ENCODE peak calls at places on chromosomes 4 and X, in eight cellular contexts. A is Calu3, B is AG04450, W is heart left ventricle, D is stomach, R is B cell, C is fibroblast of pulmonary artery, M is mucosa of descending colon. X is an unnamed sample.
A peak's percentile ranks its signal among the peaks of the same experiment; 100 is the strongest.

GRCh38 chr4:75011131-75011795 is 78.3 kb downstream of the PARM1 start:
- DNase-seq in A (no peak), B (no peak), W (no peak), D (no peak), R (no peak), C (no peak), M (no peak), X (no peak)

GRCh38 chrX:118528089-118528753 is 32.6 kb downstream of the DOCK11 start:
- DNase-seq in A (no peak), B (no peak), W (no peak), D (no peak), R (peak; percentile 53), C (no peak), M (peak; percentile 53), X (no peak)

GRCh38 chrX:119826399-119826959 is 26.3 kb downstream of the UPF3B start:
- DNase-seq in A (no peak), B (no peak), W (no peak), D (no peak), R (no peak), C (peak; percentile 40), M (no peak), X (no peak)

GRCh38 chrX:68647156-68647957 is at the start of gene STARD8:
- DNase-seq in A (peak; percentile 63), B (no peak), W (peak; percentile 44), D (peak; percentile 40), R (no peak), C (peak; percentile 51), M (no peak), X (no peak)

GRCh38 chr4:55768291-55768690 is 51.3 kb upstream of the EXOC1L start:
- DNase-seq in A (peak; percentile 5), B (peak; percentile 27), W (no peak), D (no peak), R (no peak), C (peak; percentile 95), M (no peak), X (peak; percentile 12)

GRCh38 chrX:140799216-140799615 is 89.7 kb downstream of the LINC00632 start:
- DNase-seq in A (no peak), B (no peak), W (no peak), D (no peak), R (no peak), C (no peak), M (no peak), X (no peak)

GRCh38 chr4:25031077-25031606 is 396 bp upstream of the LGI2 start:
- DNase-seq in A (peak; percentile 1), B (no peak), W (peak; percentile 62), D (no peak), R (no peak), C (peak; percentile 30), M (no peak), X (no peak)

GRCh38 chr4:69875986-69876542 is 16.1 kb upstream of the SULT1E1 start:
- DNase-seq in A (no peak), B (no peak), W (no peak), D (no peak), R (no peak), C (no peak), M (no peak), X (no peak)

GRCh38 chr4:145939856-145940255 is 1.2 kb upstream of the ZNF827 start:
- DNase-seq in A (no peak), B (no peak), W (no peak), D (no peak), R (no peak), C (peak; percentile 45), M (no peak), X (no peak)

GRCh38 chr4:79788884-79789283 is 284.1 kb downstream of the ANTXR2 start:
- DNase-seq in A (no peak), B (no peak), W (no peak), D (no peak), R (no peak), C (no peak), M (no peak), X (no peak)

GRCh38 chrX:9341305-9342201 is 123.3 kb upstream of the TBL1X start:
- DNase-seq in A (no peak), B (no peak), W (peak; percentile 81), D (peak; percentile 68), R (peak; percentile 90), C (peak; percentile 66), M (peak; percentile 90), X (no peak)

GRCh38 chr4:174056959-174057358 is 226.5 kb downstream of the FBXO8 start:
- DNase-seq in A (no peak), B (no peak), W (no peak), D (no peak), R (no peak), C (no peak), M (no peak), X (no peak)

GRCh38 chr4:1202526-1203378 is 30.4 kb upstream of the SPON2 start:
- DNase-seq in A (no peak), B (no peak), W (no peak), D (peak; percentile 17), R (no peak), C (no peak), M (peak; percentile 61), X (no peak)

GRCh38 chr4:176123710-176124407 is 58.2 kb downstream of the WDR17 start:
- DNase-seq in A (peak; percentile 9), B (no peak), W (peak; percentile 25), D (peak; percentile 26), R (peak; percentile 10), C (peak; percentile 21), M (no peak), X (no peak)

GRCh38 chrX:69179380-69179911 is 14.2 kb upstream of the PJA1 start:
- DNase-seq in A (no peak), B (peak; percentile 1), W (no peak), D (no peak), R (no peak), C (peak; percentile 14), M (no peak), X (no peak)

GRCh38 chr4:106676173-106676921 is 307.8 kb upstream of the GIMD1 start:
- DNase-seq in A (no peak), B (no peak), W (no peak), D (no peak), R (no peak), C (peak; percentile 65), M (no peak), X (peak; percentile 45)

GRCh38 chr4:78768447-78769177 is 7.5 kb upstream of the BMP2K start:
- DNase-seq in A (no peak), B (no peak), W (no peak), D (no peak), R (no peak), C (no peak), M (peak; percentile 50), X (no peak)

GRCh38 chr4:155820887-155821529 is 45.1 kb downstream of the ASIC5 start:
- DNase-seq in A (no peak), B (no peak), W (no peak), D (no peak), R (no peak), C (no peak), M (no peak), X (no peak)

GRCh38 chr4:115053313-115053712 is 60.1 kb downstream of the NDST4 start:
- DNase-seq in A (no peak), B (no peak), W (no peak), D (no peak), R (no peak), C (no peak), M (no peak), X (no peak)

GRCh38 chr4:115058533-115058932 is 54.9 kb downstream of the NDST4 start:
- DNase-seq in A (no peak), B (no peak), W (no peak), D (no peak), R (no peak), C (no peak), M (no peak), X (no peak)

DNA sequence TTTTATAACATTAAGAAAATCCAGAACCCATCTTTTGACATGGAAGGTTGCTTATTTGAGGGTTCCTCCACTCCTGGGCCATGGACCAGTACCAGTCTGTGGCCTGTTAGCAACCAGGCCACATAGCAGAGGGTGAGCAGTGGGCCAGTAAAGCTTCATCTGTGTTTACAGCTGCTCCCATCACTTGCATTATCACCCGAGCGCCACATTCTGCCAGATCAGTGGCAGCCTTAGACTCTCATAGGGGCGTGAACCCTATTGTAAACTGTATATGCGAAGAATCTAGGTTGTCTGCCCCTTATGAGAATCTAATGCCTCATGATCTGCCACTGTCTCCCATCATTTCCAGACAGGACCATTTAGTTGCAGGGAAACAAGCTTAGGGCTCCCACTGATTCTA is 58.6 kb downstream of the NDST4 start:
- DNase-seq in A (no peak), B (no peak), W (no peak), D (no peak), R (no peak), C (no peak), M (no peak), X (no peak)
- TF ChIP-seq CTCF in A (no peak), B (no peak), W (no peak), D (no peak), R (no peak), C (no peak), M (no peak), X (no peak)

GRCh38 chrX:46918434-46918833 is 6.2 kb downstream of the JADE3 start:
- DNase-seq in A (no peak), B (no peak), W (no peak), D (peak; percentile 35), R (no peak), C (no peak), M (no peak), X (no peak)

GRCh38 chrX:46922601-46923000 is 10.4 kb downstream of the JADE3 start:
- DNase-seq in A (no peak), B (no peak), W (no peak), D (no peak), R (no peak), C (no peak), M (no peak), X (no peak)

GRCh38 chrX:46916273-46916672 is 4.1 kb downstream of the JADE3 start:
- DNase-seq in A (no peak), B (no peak), W (no peak), D (no peak), R (no peak), C (no peak), M (no peak), X (no peak)

GRCh38 chrX:46917634-46918033 is 5.4 kb downstream of the JADE3 start:
- DNase-seq in A (no peak), B (no peak), W (no peak), D (no peak), R (no peak), C (no peak), M (no peak), X (no peak)

GRCh38 chrX:46920235-46920634 is 8.0 kb downstream of the JADE3 start:
- DNase-seq in A (no peak), B (no peak), W (no peak), D (no peak), R (no peak), C (no peak), M (no peak), X (no peak)
- TF ChIP-seq CTCF in A (no peak), B (no peak), W (no peak), D (no peak), R (no peak), C (no peak), M (no peak), X (no peak)

GRCh38 chrX:29231800-29232199 is 644.6 kb downstream of the IL1RAPL1 start:
- DNase-seq in A (no peak), B (no peak), W (no peak), D (no peak), R (no peak), C (peak; percentile 35), M (no peak), X (no peak)
- TF ChIP-seq CTCF in A (no peak), B (peak; percentile 52), W (peak; percentile 34), D (no peak), R (no peak), C (peak; percentile 46), M (no peak), X (peak; percentile 33)

GRCh38 chr4:37882665-37883296 is 8.1 kb upstream of the TBC1D1 start:
- DNase-seq in A (no peak), B (no peak), W (no peak), D (no peak), R (no peak), C (no peak), M (no peak), X (no peak)
- TF ChIP-seq CTCF in A (no peak), B (no peak), W (no peak), D (no peak), R (no peak), C (peak; percentile 10), M (no peak), X (no peak)

X was measured in AG09319.